ENCODE peak calls at places on chromosomes 11 and 22, in seven cellular contexts. W is NB4, R is heart left ventricle, Q is OCI-LY7, G is AG04449, U is choroid plexus epithelial cell, X is breast epithelium. V is an unnamed sample.
A peak's percentile ranks its signal among the peaks of the same experiment; 100 is the strongest.

GRCh38 chr22:44293034-44293433 is 19.7 kb downstream of the SHISAL1 start:
- DNase-seq in W (no peak), R (no peak), Q (no peak), G (no peak), U (no peak), X (no peak), V (no peak)

GRCh38 chr11:50174189-50174588 is 141.5 kb downstream of the OR4C45 start:
- DNase-seq in W (no peak), R (no peak), Q (no peak), G (peak; percentile 5), U (peak; percentile 9), X (no peak), V (peak; percentile 47)

GRCh38 chr11:119187123-119187892 is 2.0 kb downstream of the NHERF4 start:
- DNase-seq in W (no peak), R (no peak), Q (no peak), G (no peak), U (no peak), X (no peak), V (no peak)

GRCh38 chr22:43152355-43153071 is 1.2 kb downstream of the TSPO start:
- DNase-seq in W (peak; percentile 58), R (peak; percentile 87), Q (peak; percentile 33), G (no peak), U (peak; percentile 41), X (peak; percentile 74), V (peak; percentile 80)

GRCh38 chr11:118338637-118339061 is 3.9 kb downstream of the CD3D start:
- DNase-seq in W (peak; percentile 36), R (peak; percentile 52), Q (peak; percentile 82), G (no peak), U (peak; percentile 10), X (no peak), V (peak; percentile 46)

GRCh38 chr11:67309166-67309565 is 5.8 kb downstream of the SSH3 start:
- DNase-seq in W (no peak), R (no peak), Q (no peak), G (no peak), U (no peak), X (no peak), V (no peak)

GRCh38 chr11:12100886-12101285 is 9.5 kb upstream of the MICAL2 start:
- DNase-seq in W (no peak), R (no peak), Q (no peak), G (no peak), U (no peak), X (no peak), V (no peak)

GRCh38 chr11:99535406-99535805 is 514.7 kb downstream of the CNTN5 start:
- DNase-seq in W (no peak), R (no peak), Q (no peak), G (no peak), U (no peak), X (no peak), V (no peak)

GRCh38 chr22:37080838-37081237 is 28.7 kb downstream of the TMPRSS6 start:
- DNase-seq in W (no peak), R (no peak), Q (peak; percentile 43), G (no peak), U (no peak), X (no peak), V (no peak)

GRCh38 chr11:122789916-122790315 is 48.4 kb upstream of the CRTAM start:
- DNase-seq in W (no peak), R (no peak), Q (no peak), G (no peak), U (no peak), X (no peak), V (no peak)

GRCh38 chr11:84339796-84340195 is 1053.6 kb upstream of the CCDC90B start:
- DNase-seq in W (no peak), R (no peak), Q (no peak), G (no peak), U (no peak), X (no peak), V (no peak)

GRCh38 chr22:35630387-35630793 is 13.3 kb upstream of the MB start:
- DNase-seq in W (no peak), R (no peak), Q (peak; percentile 23), G (peak; percentile 34), U (peak; percentile 31), X (no peak), V (peak; percentile 51)

GRCh38 chr11:9065614-9066431 is 25.6 kb downstream of the SCUBE2 start:
- DNase-seq in W (no peak), R (no peak), Q (no peak), G (peak; percentile 50), U (peak; percentile 70), X (no peak), V (no peak)

GRCh38 chr11:45025716-45026492 is 75.2 kb upstream of the TP53I11 start:
- DNase-seq in W (peak; percentile 43), R (peak; percentile 66), Q (peak; percentile 83), G (no peak), U (peak; percentile 48), X (no peak), V (no peak)

GRCh38 chr11:94117871-94118270 is 10.8 kb upstream of the PANX1 start:
- DNase-seq in W (no peak), R (no peak), Q (no peak), G (no peak), U (no peak), X (no peak), V (peak; percentile 61)

GRCh38 chr22:38872831-38873248 is 824 bp upstream of the CBX6 start:
- DNase-seq in W (peak; percentile 35), R (peak; percentile 73), Q (no peak), G (no peak), U (peak; percentile 48), X (peak; percentile 68), V (no peak)

GRCh38 chr11:45108070-45109064 is 38.1 kb upstream of the PRDM11 start:
- DNase-seq in W (no peak), R (no peak), Q (no peak), G (no peak), U (no peak), X (no peak), V (peak; percentile 25)

GRCh38 chr11:121961228-121961860 is 154.7 kb downstream of the BLID start:
- DNase-seq in W (no peak), R (no peak), Q (no peak), G (no peak), U (peak; percentile 18), X (no peak), V (no peak)

GRCh38 chr22:47307326-47307725 is 544.9 kb downstream of the TBC1D22A start:
- DNase-seq in W (peak; percentile 71), R (no peak), Q (no peak), G (no peak), U (peak; percentile 31), X (no peak), V (no peak)

GRCh38 chr11:60917267-60917666 is 3.3 kb downstream of the TMEM109 start:
- DNase-seq in W (no peak), R (no peak), Q (no peak), G (no peak), U (no peak), X (no peak), V (peak; percentile 95)

GRCh38 chr22:21657361-21658118 is 8.3 kb upstream of the PPIL2 start:
- DNase-seq in W (peak; percentile 86), R (peak; percentile 77), Q (peak; percentile 85), G (no peak), U (no peak), X (no peak), V (peak; percentile 55)

GRCh38 chr11:71250512-71251158 is 1.7 kb downstream of the SHANK2 start:
- DNase-seq in W (no peak), R (no peak), Q (no peak), G (no peak), U (no peak), X (peak; percentile 41), V (no peak)

GRCh38 chr11:69333906-69334305 is 40.0 kb downstream of the MYEOV start:
- DNase-seq in W (no peak), R (no peak), Q (no peak), G (no peak), U (no peak), X (peak; percentile 6), V (no peak)

GRCh38 chr11:8566613-8567210 is 27.3 kb downstream of the STK33 start:
- DNase-seq in W (peak; percentile 48), R (no peak), Q (peak; percentile 52), G (no peak), U (peak; percentile 68), X (no peak), V (peak; percentile 69)

GRCh38 chr11:63552921-63553320 is 10.3 kb downstream of the PLAAT2 start:
- DNase-seq in W (no peak), R (no peak), Q (no peak), G (no peak), U (no peak), X (no peak), V (peak; percentile 49)

GRCh38 chr22:17792854-17793434 is 18.7 kb upstream of the BID start:
- DNase-seq in W (no peak), R (no peak), Q (no peak), G (no peak), U (no peak), X (no peak), V (no peak)

GRCh38 chr11:130131957-130132850 is 27.4 kb upstream of the ST14 start:
- DNase-seq in W (peak; percentile 75), R (no peak), Q (peak; percentile 83), G (no peak), U (peak; percentile 83), X (no peak), V (peak; percentile 78)

GRCh38 chr11:33735426-33736147 is 636 bp downstream of the CD59 start:
- DNase-seq in W (peak; percentile 83), R (no peak), Q (peak; percentile 76), G (no peak), U (no peak), X (no peak), V (peak; percentile 56)
- TF ChIP-seq CTCF in W (no peak), R (no peak), Q (no peak), G (no peak), U (peak; percentile 2), X (no peak), V (no peak)

GRCh38 chr22:46052801-46053562 is 76.0 kb upstream of the WNT7B start:
- DNase-seq in W (no peak), R (peak; percentile 58), Q (peak; percentile 38), G (no peak), U (peak; percentile 55), X (peak; percentile 53), V (peak; percentile 66)
- H3K4me3 ChIP-seq in W (no peak overlapping the region), R (peak overlapping the region; percentile 78), Q (peak overlapping the region; percentile 67), G (peak overlapping the region; percentile 66), U (peak overlapping the region; percentile 69), X (peak overlapping the region; percentile 79), V (peak overlapping the region; percentile 68)

DNA sequence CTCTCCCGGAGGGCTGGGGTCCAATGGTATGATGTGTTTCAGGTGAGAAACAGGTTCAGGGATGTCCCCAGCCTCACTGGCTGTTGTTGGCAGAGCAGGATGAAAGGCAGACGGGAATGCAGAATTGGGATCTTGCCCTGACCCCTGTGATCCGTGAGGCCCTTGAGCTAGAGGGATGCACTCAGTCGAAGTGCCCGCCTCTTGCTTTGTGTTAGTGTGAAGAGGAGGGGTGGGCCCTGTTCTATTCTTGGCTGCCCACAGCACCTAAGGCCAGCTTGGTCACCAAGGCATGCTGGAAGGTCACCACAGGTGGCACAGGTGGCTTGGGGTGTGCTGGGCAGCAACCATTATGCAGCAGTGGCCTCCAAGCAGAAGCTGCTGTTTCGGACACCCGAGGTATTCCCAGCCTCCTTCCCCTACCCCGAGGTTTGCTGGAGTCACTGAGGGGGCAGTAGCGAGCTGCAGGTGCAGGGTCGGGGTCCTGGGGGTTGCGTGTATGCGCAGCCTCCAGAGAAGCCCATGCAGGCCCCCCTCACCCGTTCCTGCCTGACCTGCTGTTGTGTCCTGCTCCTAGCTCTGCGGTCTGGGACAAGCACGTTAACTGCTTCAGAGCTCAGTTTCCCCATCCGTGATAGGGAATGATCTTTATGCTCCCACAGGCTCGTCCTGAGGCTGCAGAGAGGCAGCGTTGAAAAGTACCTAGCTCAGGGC is 12.9 kb downstream of the LRP5 start:
- DNase-seq in W (no peak), R (no peak), Q (no peak), G (no peak), U (no peak), X (no peak), V (no peak)
- TF ChIP-seq CTCF in W (peak; percentile 4), R (no peak), Q (no peak), G (no peak), U (no peak), X (no peak), V (no peak)

GRCh38 chr22:32175751-32176644 is 16.9 kb upstream of the C22orf42 start:
- DNase-seq in W (no peak), R (no peak), Q (no peak), G (no peak), U (no peak), X (no peak), V (no peak)
- H3K4me3 ChIP-seq in W (no peak overlapping the region), R (no peak overlapping the region), Q (no peak overlapping the region), G (no peak overlapping the region), U (no peak overlapping the region), X (no peak overlapping the region), V (no peak overlapping the region)

V was measured in epithelial cell of esophagus.